ENCODE peak calls at places on chromosomes 16 and 17, in six cellular contexts. G, L, Z, P, K and E are unnamed samples. For H3K27me3, the result is how much of the 10 kb centered on the place peaks cover.

GRCh38 chr17:40675905-40676304 is 10.9 kb upstream of the KRT222 start:
- DNase-seq in G (no peak), L (no peak), Z (no peak), P (no peak), K (no peak), E (no peak)

GRCh38 chr16:16994831-16995230 is 475.9 kb downstream of the XYLT1 start:
- DNase-seq in G (no peak), L (no peak), Z (no peak), P (no peak), K (no peak), E (no peak)

GRCh38 chr17:73901249-73901648 is 257.0 kb upstream of the SDK2 start:
- DNase-seq in G (no peak), L (no peak), Z (no peak), P (no peak), K (no peak), E (no peak)

GRCh38 chr17:61251939-61252865 is 147.4 kb upstream of the TBX2 start:
- DNase-seq in G (no peak), L (no peak), Z (no peak), P (no peak), K (no peak), E (no peak)

GRCh38 chr17:77828749-77829539 is 129.6 kb upstream of the TNRC6C start:
- DNase-seq in G (no peak), L (no peak), Z (no peak), P (no peak), K (no peak), E (no peak)

GRCh38 chr17:22310717-22311686 is 618.7 kb downstream of the KCNJ18 start:
- DNase-seq in G (no peak), L (peak), Z (peak), P (no peak), K (no peak), E (peak)

GRCh38 chr16:75420987-75421819 is 12.1 kb downstream of the CFDP1 start:
- DNase-seq in G (no peak), L (peak), Z (peak), P (peak), K (no peak), E (peak)

GRCh38 chr17:1997146-1997586 is 28.0 kb downstream of the RTN4RL1 start:
- DNase-seq in G (no peak), L (no peak), Z (peak), P (no peak), K (no peak), E (no peak)

GRCh38 chr17:75090871-75091854 is 3.4 kb downstream of the SLC16A5 start:
- DNase-seq in G (no peak), L (peak), Z (peak), P (no peak), K (no peak), E (no peak)

GRCh38 chr16:84177740-84178070 is 9.2 kb downstream of the TAF1C start:
- DNase-seq in G (no peak), L (no peak), Z (no peak), P (no peak), K (no peak), E (no peak)

GRCh38 chr17:29612094-29612403 is 10.7 kb downstream of the CORO6 start:
- DNase-seq in G (no peak), L (no peak), Z (no peak), P (no peak), K (no peak), E (no peak)

GRCh38 chr16:11384184-11384955 is 39.1 kb downstream of the RMI2 start:
- DNase-seq in G (no peak), L (no peak), Z (no peak), P (no peak), K (no peak), E (no peak)

GRCh38 chr16:50547944-50548658 is at the start of gene NKD1:
- DNase-seq in G (peak), L (peak), Z (peak), P (no peak), K (no peak), E (peak)

GRCh38 chr17:78330570-78331224 is 29.2 kb downstream of the SOCS3 start:
- DNase-seq in G (peak), L (no peak), Z (no peak), P (no peak), K (no peak), E (no peak)

GRCh38 chr17:19645608-19646250 is 2.8 kb upstream of the ALDH3A2 start:
- DNase-seq in G (no peak), L (peak), Z (peak), P (no peak), K (no peak), E (no peak)

GRCh38 chr16:81632392-81633146 is 146.5 kb upstream of the PLCG2 start:
- DNase-seq in G (peak), L (peak), Z (no peak), P (no peak), K (no peak), E (no peak)

GRCh38 chr17:73747221-73748002 is 103.2 kb upstream of the SDK2 start:
- DNase-seq in G (no peak), L (no peak), Z (no peak), P (no peak), K (no peak), E (no peak)

GRCh38 chr16:27154573-27155521 is 48.5 kb upstream of the KDM8 start:
- DNase-seq in G (peak), L (peak), Z (peak), P (peak), K (no peak), E (peak)

GRCh38 chr17:31019004-31019403 is 48.2 kb downstream of the RNF135 start:
- DNase-seq in G (no peak), L (no peak), Z (no peak), P (no peak), K (no peak), E (no peak)

GRCh38 chr16:29844575-29845331 is 18.3 kb downstream of the CDIPT start:
- DNase-seq in G (no peak), L (no peak), Z (no peak), P (no peak), K (no peak), E (no peak)

DNA sequence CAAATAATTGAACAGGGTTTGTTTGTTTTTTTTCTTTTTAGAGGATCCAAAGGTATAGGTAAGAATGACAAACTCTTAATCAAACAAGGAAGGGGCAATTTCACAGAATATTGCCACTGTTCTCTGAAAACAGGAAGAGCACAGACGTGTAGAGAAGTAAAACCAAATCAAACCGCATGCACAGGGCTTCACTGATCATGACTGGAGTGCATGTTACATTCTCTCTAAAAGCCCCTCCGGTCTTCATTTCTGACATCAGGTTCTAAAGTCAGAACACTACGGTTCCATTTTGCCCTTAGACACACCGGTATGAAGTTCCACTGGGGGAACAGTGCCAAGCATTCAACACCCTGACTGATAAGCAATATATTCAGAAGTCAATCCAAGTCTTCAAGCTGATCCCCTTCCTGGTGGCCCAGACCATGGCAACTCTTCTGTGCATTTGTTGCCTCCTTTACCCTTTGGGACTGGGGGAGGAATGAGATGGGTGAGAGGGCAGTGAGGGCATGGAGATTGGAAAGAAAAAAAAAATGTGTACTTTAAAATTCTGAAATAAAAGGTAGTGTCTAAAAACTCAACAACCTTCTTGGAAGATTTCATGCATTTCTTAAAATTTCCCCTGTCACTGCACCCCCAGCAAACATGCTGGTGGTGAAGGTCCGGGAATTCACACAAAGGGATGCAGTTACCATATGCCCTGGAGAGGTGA is 1.4 kb downstream of the MMD start:
- DNase-seq in G (no peak), L (no peak), Z (no peak), P (no peak), K (no peak), E (no peak)
- TF ChIP-seq ZNF274 in G (no peak), L (no peak), Z (no peak), P (no peak), K (no peak), E (no peak)

GRCh38 chr17:12664894-12665262 is 812 bp upstream of the MYOCD start:
- DNase-seq in G (no peak), L (no peak), Z (no peak), P (no peak), K (no peak), E (no peak)
- H3K9ac ChIP-seq in G (no peak), L (no peak), Z (no peak), P (peak), K (no peak), E (peak)

DNA sequence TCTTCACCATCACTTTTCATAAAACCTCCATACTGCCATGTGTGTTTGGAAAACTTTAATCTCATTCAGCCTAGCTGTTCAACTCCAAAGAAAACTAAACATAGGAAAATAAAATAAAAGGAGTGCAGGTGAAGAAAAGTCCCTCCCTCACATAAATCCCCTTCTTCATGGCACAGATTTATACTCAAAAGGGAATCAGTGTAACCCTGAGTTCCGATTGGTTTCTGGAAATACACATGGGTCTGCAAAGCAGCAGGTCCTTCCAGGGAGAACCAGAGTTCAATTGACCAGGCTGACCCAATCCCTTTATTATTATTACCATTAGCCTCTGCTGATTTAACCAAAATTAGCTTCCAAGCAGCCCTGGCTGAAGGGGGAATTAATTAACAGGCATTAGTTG is 8.9 kb upstream of the HOXB2 start:
- DNase-seq in G (no peak), L (no peak), Z (no peak), P (no peak), K (no peak), E (no peak)
- H3K27me3 ChIP-seq in G (under half), L (under half), Z (under half), P (half or more), K (under half), E (half or more)

GRCh38 chr16:46859719-46860152 is 24.4 kb upstream of the GPT2 start:
- DNase-seq in G (peak), L (no peak), Z (peak), P (no peak), K (no peak), E (no peak)
- TF ChIP-seq ZNF274 in G (no peak), L (no peak), Z (no peak), P (no peak), K (no peak), E (no peak)

GRCh38 chr16:13958438-13958837 is 38.5 kb downstream of the ERCC4 start:
- DNase-seq in G (no peak), L (no peak), Z (no peak), P (no peak), K (no peak), E (no peak)
- H3K9ac ChIP-seq in G (no peak), L (no peak), Z (no peak), P (no peak), K (no peak), E (no peak)

GRCh38 chr16:1895949-1896675 is 22.1 kb downstream of the HS3ST6 start:
- DNase-seq in G (no peak), L (no peak), Z (no peak), P (no peak), K (no peak), E (no peak)
- H3K27me3 ChIP-seq in G (under half), L (half or more), Z (under half), P (under half), K (under half), E (under half)

DNA sequence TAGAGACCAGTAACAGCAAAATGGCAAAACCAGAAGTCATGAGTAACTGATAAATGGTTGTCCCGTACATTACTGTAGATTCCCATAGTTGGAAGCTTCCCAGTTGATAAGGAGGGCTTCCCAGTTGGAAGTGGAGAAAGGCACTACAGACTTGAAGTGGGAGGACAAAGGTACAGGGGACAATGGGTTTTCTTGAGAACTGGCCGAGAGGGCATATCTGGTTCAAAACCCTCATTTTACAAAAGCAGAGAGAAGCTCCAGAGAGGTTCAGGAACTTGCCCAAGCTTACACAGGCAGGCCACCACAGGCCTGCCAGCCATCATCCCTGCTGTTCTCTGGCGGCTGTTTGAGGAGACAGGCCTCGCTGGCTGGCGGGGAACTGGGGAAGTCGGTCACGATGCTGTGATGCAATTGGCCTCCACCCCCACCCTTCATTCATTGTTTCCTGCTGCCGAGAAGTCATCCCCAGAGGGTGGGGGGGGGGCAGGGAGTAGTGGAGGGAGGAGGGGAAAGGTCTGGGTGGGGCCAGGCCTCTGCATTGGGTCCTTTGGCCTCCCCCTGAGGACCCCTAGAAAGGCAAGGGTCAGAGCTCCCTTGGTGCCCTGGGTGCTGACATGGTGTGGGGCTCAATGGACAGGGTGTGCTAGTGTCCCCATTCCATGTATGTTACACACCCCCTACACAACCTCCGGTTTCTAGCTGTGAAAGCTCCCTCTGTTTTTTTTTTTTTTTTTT is 3.0 kb downstream of the UBALD2 start:
- DNase-seq in G (no peak), L (peak), Z (no peak), P (no peak), K (peak), E (no peak)
- TF ChIP-seq ZNF274 in G (no peak), L (no peak), Z (no peak), P (no peak), K (no peak), E (no peak)

GRCh38 chr16:55508271-55508921 is 476 bp upstream of the LPCAT2 start:
- DNase-seq in G (no peak), L (no peak), Z (no peak), P (no peak), K (no peak), E (no peak)
- H3K9ac ChIP-seq in G (peak), L (peak), Z (no peak), P (no peak), K (no peak), E (no peak)

GRCh38 chr16:71426069-71426879 is 15.6 kb downstream of the TLE7 start:
- DNase-seq in G (peak), L (peak), Z (peak), P (peak), K (peak), E (peak)
- H3K27me3 ChIP-seq in G (under half), L (half or more), Z (under half), P (under half), K (under half), E (under half)